ENCODE peak calls at places on chromosomes 2 and 18, in ten cellular contexts. P is IMR-90, Z is esophagus squamous epithelium, Y is sigmoid colon, I is heart left ventricle, H is A549, Q is K562, L is stomach, T is HCT116, K is thyroid gland. E is an unnamed sample.

GRCh38 chr18:32937007-32937540 is 164.3 kb upstream of the KLHL14 start:
- DNase-seq in Q (no peak), K (no peak), I (no peak), L (no peak), P (no peak), Y (no peak), H (no peak), T (no peak), Z (no peak), E (no peak)

GRCh38 chr2:121974919-121975654 is 219.6 kb downstream of the TSN start:
- DNase-seq in Q (peak), K (peak), I (no peak), H (peak), Y (no peak), L (peak), P (peak), Z (no peak), T (peak), E (peak)

GRCh38 chr2:190599073-190599472 is 49.8 kb upstream of the NAB1 start:
- DNase-seq in I (no peak), Y (no peak), P (no peak), T (no peak), Q (no peak), K (no peak), L (no peak), H (no peak), Z (no peak), E (no peak)

GRCh38 chr2:237913193-237913917 is 53.5 kb upstream of the UBE2F start:
- DNase-seq in L (no peak), I (no peak), T (no peak), Q (no peak), P (no peak), H (no peak), Y (peak), K (no peak), Z (no peak), E (no peak)

GRCh38 chr2:215410932-215411285 is 25.0 kb downstream of the FN1 start:
- DNase-seq in Z (no peak), Q (no peak), T (peak), H (peak), K (no peak), L (no peak), P (peak), Y (no peak), I (no peak), E (peak)

GRCh38 chr2:239835056-239835455 is 190.1 kb downstream of the NDUFA10 start:
- DNase-seq in I (no peak), Z (no peak), K (no peak), T (no peak), Y (peak), Q (no peak), H (no peak), P (no peak), L (no peak), E (no peak)

GRCh38 chr2:188146888-188147287 is 144.8 kb upstream of the GULP1 start:
- DNase-seq in Y (no peak), I (no peak), K (no peak), P (peak), Q (no peak), T (no peak), H (no peak), Z (no peak), L (no peak), E (no peak)

GRCh38 chr2:206562375-206562774 is 79.9 kb upstream of the FAM237A start:
- DNase-seq in Z (no peak), P (peak), T (no peak), H (no peak), Y (no peak), K (no peak), I (no peak), L (no peak), Q (no peak), E (no peak)

GRCh38 chr2:905091-905832 is 45.4 kb upstream of the SNTG2 start:
- DNase-seq in K (no peak), Q (no peak), H (no peak), Z (no peak), P (no peak), L (peak), I (no peak), Y (no peak), T (no peak), E (no peak)

DNA sequence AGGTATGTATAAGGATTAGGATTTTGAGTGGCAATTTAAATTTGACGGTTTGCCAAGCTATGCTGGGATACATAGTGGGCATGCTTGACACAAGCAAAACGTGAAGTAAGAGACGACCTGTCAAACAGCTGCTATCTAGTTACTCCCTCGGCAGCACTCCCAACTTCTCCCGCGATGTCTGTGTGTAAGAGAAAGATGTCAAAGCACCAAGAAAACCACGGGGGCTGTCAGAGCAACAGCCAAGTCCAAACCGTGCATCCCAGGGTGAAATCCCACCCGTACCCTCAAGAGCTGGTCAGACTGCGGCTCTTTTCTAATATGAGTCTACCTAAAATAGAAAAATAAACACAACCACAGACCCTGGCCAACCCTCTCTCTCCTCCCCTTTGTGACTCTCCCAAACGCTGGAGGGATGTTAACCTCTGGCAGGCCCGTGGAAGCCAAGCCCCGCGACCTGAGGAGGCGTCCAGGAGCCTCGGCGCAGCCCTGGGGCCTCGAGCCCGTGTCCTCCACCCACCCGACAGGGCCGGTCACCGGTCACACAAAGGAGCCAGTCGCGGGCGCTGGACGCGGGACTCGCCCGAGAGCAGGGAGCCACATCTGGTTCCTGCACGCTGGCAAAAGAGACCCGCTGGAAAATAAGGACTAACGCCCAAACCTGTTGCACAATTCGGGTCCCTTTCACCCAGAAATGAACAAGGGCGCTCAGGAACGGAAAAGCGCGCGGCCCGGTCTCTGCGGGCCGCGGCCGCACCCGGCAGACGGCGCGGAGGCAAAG is 983 bp downstream of the SESTD1 start:
- DNase-seq in Z (peak), P (peak), Q (peak), L (peak), I (peak), T (no peak), H (peak), K (peak), Y (peak), E (peak)
- TF ChIP-seq POLR2A in Z (no peak), P (no peak), Q (no peak), L (no peak), I (no peak), T (no peak), H (no peak), K (no peak), Y (no peak), E (no peak)

DNA sequence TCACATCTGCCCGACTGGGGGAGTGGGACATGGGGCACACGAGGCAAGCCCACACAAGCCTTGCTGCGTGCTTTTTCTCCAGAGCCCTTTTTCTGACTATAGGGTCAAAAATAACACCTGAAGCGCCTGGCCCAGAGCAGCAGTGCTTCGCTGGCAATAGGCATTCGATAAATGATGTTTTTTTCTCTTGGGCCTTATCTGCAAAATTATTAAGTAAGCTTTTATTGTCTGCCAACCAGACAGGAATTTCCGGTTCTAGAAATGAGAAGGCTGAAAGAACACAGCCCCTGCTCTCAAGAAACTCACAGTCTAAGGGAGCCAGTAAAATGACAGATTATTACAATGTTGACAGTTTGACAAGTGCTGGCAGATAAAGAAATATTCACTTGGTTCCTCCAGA is 2.7 kb upstream of the TMBIM1 start:
- DNase-seq in I (no peak), K (peak), H (no peak), P (no peak), L (no peak), Z (no peak), T (no peak), Q (no peak), Y (no peak), E (no peak)
- TF ChIP-seq POLR2A in I (no peak), K (no peak), H (no peak), P (no peak), L (no peak), Z (no peak), T (no peak), Q (no peak), Y (no peak), E (no peak)

DNA sequence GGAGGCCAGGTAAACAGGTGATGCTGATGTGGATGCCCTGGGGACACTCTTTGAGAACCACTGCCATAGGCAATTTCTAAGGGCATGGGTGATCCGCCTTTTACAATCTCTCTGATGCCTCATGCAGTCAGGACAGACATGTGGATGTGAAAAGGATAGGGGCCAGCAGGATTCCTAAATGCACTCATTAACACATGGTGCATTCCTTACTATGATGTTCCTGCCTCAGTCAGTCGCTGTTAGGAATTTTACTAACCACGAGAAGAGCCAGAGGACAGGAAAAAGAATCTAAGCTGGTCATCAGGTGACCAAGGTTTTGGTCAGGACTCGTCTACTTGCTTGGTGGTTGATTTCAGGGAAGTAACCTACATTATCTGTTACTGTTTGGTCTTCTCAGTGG is 191.0 kb downstream of the ARL4C start:
- DNase-seq in Q (no peak), Z (no peak), I (no peak), P (peak), L (no peak), K (no peak), Y (no peak), H (no peak), T (no peak), E (no peak)
- TF ChIP-seq POLR2A in Q (no peak), Z (no peak), I (no peak), P (no peak), L (no peak), K (no peak), Y (no peak), H (no peak), T (no peak), E (no peak)

GRCh38 chr2:102062802-102063201 is 71.0 kb downstream of the IL1R2 start:
- DNase-seq in L (no peak), P (no peak), H (no peak), I (no peak), K (no peak), Z (no peak), Q (no peak), T (no peak), Y (no peak), E (no peak)

GRCh38 chr2:102065675-102066252 is 74.0 kb downstream of the IL1R2 start:
- DNase-seq in L (peak), Q (peak), K (no peak), P (peak), Z (no peak), Y (peak), I (no peak), H (peak), T (peak), E (no peak)

GRCh38 chr2:102063360-102063947 is 71.7 kb downstream of the IL1R2 start:
- DNase-seq in Z (no peak), P (peak), K (peak), Y (peak), T (no peak), I (peak), H (no peak), L (peak), Q (peak), E (no peak)

GRCh38 chr2:102064679-102065674 is 73.2 kb downstream of the IL1R2 start:
- DNase-seq in T (no peak), H (peak), Z (no peak), Y (no peak), K (no peak), L (no peak), P (peak), I (no peak), Q (peak), E (no peak)

GRCh38 chr2:102063948-102064678 is 72.4 kb downstream of the IL1R2 start:
- DNase-seq in L (peak), Q (peak), P (peak), I (peak), Z (peak), Y (peak), H (peak), K (peak), T (peak), E (peak)
- TF ChIP-seq POLR2A in L (no peak), Q (peak), P (peak), I (no peak), Z (no peak), Y (no peak), H (no peak), K (no peak), T (no peak), E (peak)

DNA sequence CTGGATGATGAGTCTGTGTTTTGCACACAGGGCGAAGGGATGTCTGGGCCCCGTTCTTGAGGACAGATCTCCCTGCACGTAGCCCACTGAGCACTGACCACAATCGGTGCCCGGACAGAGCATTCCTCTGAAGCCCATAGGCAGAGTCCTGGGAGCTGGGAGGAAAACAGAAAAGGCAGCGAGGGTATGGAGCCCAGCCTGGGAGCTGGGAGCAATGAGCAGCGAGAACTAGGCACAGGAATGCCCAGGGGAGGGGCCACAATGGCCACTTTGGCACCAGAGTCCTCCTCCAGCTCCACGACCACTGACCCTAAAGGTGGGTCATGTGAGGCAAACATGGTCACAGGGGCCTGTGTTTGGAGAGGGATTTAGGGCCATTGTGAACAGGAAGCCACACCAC is 333.9 kb downstream of the EIPR1 start:
- DNase-seq in K (no peak), Q (no peak), Y (no peak), L (no peak), P (no peak), Z (no peak), T (no peak), I (no peak), H (no peak), E (no peak)
- TF ChIP-seq POLR2A in K (no peak), Q (no peak), Y (no peak), L (no peak), P (no peak), Z (no peak), T (no peak), I (no peak), H (no peak), E (no peak)

E was measured in H54.